ENCODE peak calls at places on chromosomes 13 and 19, in eight cellular contexts. L is ovary; R is stimulated activated CD4-positive, alpha-beta T cell treated with anti-CD3 and anti-CD28 coated beads, Interleukin-2, amount 100 ng/mL, for 48 hours; T is HEK293T; X is stromal cell of bone marrow; H is HFF-Myc; B is NCI-H1930; P is GM12864. V is an unnamed sample.

GRCh38 chr13:102868366-102868936 is 22.6 kb downstream of the ERCC5 start:
- DNase-seq in T (no peak), X (no peak), P (no peak), B (no peak), R (no peak), L (no peak), H (no peak), V (no peak)

GRCh38 chr13:90889906-90890305 is 457.6 kb upstream of the MIR17HG start:
- DNase-seq in L (no peak), R (no peak), H (no peak), B (no peak), X (no peak), P (no peak), T (no peak), V (no peak)

GRCh38 chr19:44570984-44571684 is 41.7 kb upstream of the CEACAM20 start:
- DNase-seq in R (peak), B (peak), H (peak), L (peak), T (peak), P (peak), X (peak), V (peak)

GRCh38 chr13:108944760-108945159 is 315.3 kb downstream of the MYO16 start:
- DNase-seq in P (no peak), H (no peak), L (no peak), T (no peak), B (no peak), R (no peak), X (no peak), V (no peak)

GRCh38 chr19:16722591-16722990 is 2.9 kb downstream of the NWD1 start:
- DNase-seq in T (no peak), X (no peak), H (no peak), L (no peak), R (no peak), P (no peak), B (no peak), V (no peak)

GRCh38 chr13:46685006-46685730 is 111.8 kb downstream of the ESD start:
- DNase-seq in X (no peak), H (no peak), R (no peak), P (no peak), B (no peak), L (no peak), T (no peak), V (no peak)

GRCh38 chr19:16649734-16650133 is 10.2 kb downstream of the SMIM7 start:
- DNase-seq in L (no peak), T (no peak), B (no peak), R (no peak), H (no peak), P (no peak), X (peak), V (no peak)

GRCh38 chr13:53301449-53301848 is 272.8 kb downstream of the OLFM4 start:
- DNase-seq in T (peak), R (no peak), H (no peak), X (no peak), L (no peak), B (no peak), P (no peak), V (no peak)

GRCh38 chr13:44232729-44233128 is 140.9 kb upstream of the SERP2 start:
- DNase-seq in P (no peak), B (no peak), R (no peak), L (no peak), X (no peak), T (no peak), H (no peak), V (no peak)

GRCh38 chr19:5147074-5147970 is 178.4 kb downstream of the KDM4B start:
- DNase-seq in X (no peak), R (no peak), B (no peak), H (no peak), T (no peak), L (no peak), P (no peak), V (no peak)

GRCh38 chr19:11225172-11225571 is 14.2 kb upstream of the ANGPTL8 start:
- DNase-seq in B (no peak), L (no peak), X (no peak), H (no peak), R (no peak), P (no peak), T (no peak), V (no peak)

GRCh38 chr13:113859311-113860050 is 4.4 kb downstream of the GAS6 start:
- DNase-seq in L (peak), H (no peak), X (no peak), T (no peak), B (no peak), R (no peak), P (no peak), V (no peak)

GRCh38 chr19:16285769-16286564 is 38.7 kb upstream of the KLF2 start:
- DNase-seq in X (no peak), P (no peak), B (peak), H (no peak), R (no peak), L (peak), T (no peak), V (no peak)